ENCODE peak calls at places on chromosomes 7 and 10, in eight cellular contexts. H is left cardiac atrium; D is activated CD4-positive, alpha-beta T cell treated with anti-CD3 and anti-CD28 coated beads, Interleukin-2, amount 10 ng/mL, durations not matched to agents 7 days and 5 days; L is A172; P is BJ; G is GM04504; S is neuronal stem cell; Y is LoVo. A is an unnamed sample.

GRCh38 chr10:58016614-58017013 is 251.1 kb downstream of the IPMK start:
- DNase-seq in H (no peak), D (no peak), L (no peak), P (no peak), G (no peak), S (no peak), Y (no peak), A (no peak)

GRCh38 chr7:139645572-139646523 is 122.4 kb downstream of the CLEC2L start:
- DNase-seq in H (peak), D (peak), L (peak), P (peak), G (peak), S (peak), Y (peak), A (peak)

GRCh38 chr7:37265006-37265405 is 183.7 kb downstream of the ELMO1 start:
- DNase-seq in H (no peak), D (no peak), L (no peak), P (no peak), G (no peak), S (no peak), Y (no peak), A (no peak)

GRCh38 chr7:80593869-80594587 is 44.4 kb upstream of the CD36 start:
- DNase-seq in H (no peak), D (no peak), L (no peak), P (no peak), G (peak), S (no peak), Y (no peak), A (no peak)

GRCh38 chr10:119643306-119644214 is 7.6 kb upstream of the BAG3 start:
- DNase-seq in H (no peak), D (no peak), L (peak), P (no peak), G (no peak), S (no peak), Y (no peak), A (peak)

GRCh38 chr7:105808703-105809590 is 67.5 kb downstream of the ATXN7L1 start:
- DNase-seq in H (no peak), D (peak), L (peak), P (no peak), G (no peak), S (no peak), Y (peak), A (no peak)

GRCh38 chr7:101216001-101216859 is 1.2 kb downstream of the PLOD3 start:
- DNase-seq in H (no peak), D (no peak), L (peak), P (no peak), G (no peak), S (no peak), Y (no peak), A (no peak)

GRCh38 chr10:94003496-94003895 is 9.8 kb downstream of the PLCE1 start:
- DNase-seq in H (no peak), D (no peak), L (no peak), P (no peak), G (no peak), S (no peak), Y (no peak), A (no peak)

GRCh38 chr10:57627642-57628178 is 640.0 kb downstream of the IPMK start:
- DNase-seq in H (no peak), D (no peak), L (no peak), P (no peak), G (no peak), S (no peak), Y (no peak), A (no peak)

GRCh38 chr7:21281193-21281592 is 146.7 kb upstream of the SP4 start:
- DNase-seq in H (no peak), D (no peak), L (no peak), P (no peak), G (no peak), S (no peak), Y (no peak), A (no peak)

GRCh38 chr7:26550492-26550891 is 258.8 kb downstream of the SNX10 start:
- DNase-seq in H (no peak), D (no peak), L (no peak), P (no peak), G (no peak), S (no peak), Y (peak), A (no peak)

GRCh38 chr7:25886387-25887240 is 265.4 kb upstream of the NFE2L3 start:
- DNase-seq in H (no peak), D (no peak), L (no peak), P (no peak), G (no peak), S (no peak), Y (no peak), A (peak)

GRCh38 chr7:81626008-81626407 is 143.8 kb downstream of the HGF start:
- DNase-seq in H (no peak), D (no peak), L (no peak), P (no peak), G (no peak), S (no peak), Y (no peak), A (no peak)

GRCh38 chr7:135743907-135744789 is 4.5 kb downstream of the FAM180A start:
- DNase-seq in H (peak), D (no peak), L (no peak), P (no peak), G (no peak), S (no peak), Y (no peak), A (no peak)

GRCh38 chr10:51302316-51302715 is 228.0 kb downstream of the PRKG1 start:
- DNase-seq in H (no peak), D (no peak), L (no peak), P (no peak), G (no peak), S (no peak), Y (no peak), A (no peak)

GRCh38 chr7:158512042-158512441 is 75.6 kb downstream of the PTPRN2 start:
- DNase-seq in H (no peak), D (no peak), L (no peak), P (no peak), G (no peak), S (no peak), Y (no peak), A (no peak)

GRCh38 chr7:130365093-130365492 is 15.2 kb upstream of the CPA1 start:
- DNase-seq in H (no peak), D (no peak), L (no peak), P (no peak), G (no peak), S (no peak), Y (no peak), A (no peak)

GRCh38 chr7:152910545-152911013 is 151.0 kb downstream of the ACTR3B start:
- DNase-seq in H (no peak), D (no peak), L (no peak), P (no peak), G (no peak), S (no peak), Y (no peak), A (no peak)

GRCh38 chr7:3234851-3235250 is 66.2 kb upstream of the SDK1 start:
- DNase-seq in H (no peak), D (no peak), L (no peak), P (no peak), G (no peak), S (no peak), Y (no peak), A (no peak)

GRCh38 chr10:31804416-31804815 is 124.2 kb downstream of the ARHGAP12 start:
- DNase-seq in H (no peak), D (no peak), L (no peak), P (peak), G (no peak), S (no peak), Y (no peak), A (no peak)

GRCh38 chr10:48940372-48940771 is 732 bp upstream of the LRRC18 start:
- DNase-seq in H (no peak), D (no peak), L (no peak), P (no peak), G (no peak), S (no peak), Y (no peak), A (no peak)

GRCh38 chr10:131785121-131785460 is 115.7 kb upstream of the PPP2R2D start:
- DNase-seq in H (no peak), D (no peak), L (no peak), P (no peak), G (no peak), S (no peak), Y (no peak), A (no peak)

GRCh38 chr7:34949356-34949755 is 87.9 kb downstream of the DPY19L1 start:
- DNase-seq in H (no peak), D (no peak), L (peak), P (no peak), G (peak), S (no peak), Y (no peak), A (no peak)

GRCh38 chr10:6406220-6407033 is 173.6 kb downstream of the PRKCQ start:
- DNase-seq in H (no peak), D (peak), L (peak), P (no peak), G (no peak), S (no peak), Y (peak), A (peak)

GRCh38 chr7:88169717-88170320 is 50.0 kb downstream of the SRI start:
- DNase-seq in H (no peak), D (no peak), L (peak), P (no peak), G (no peak), S (no peak), Y (peak), A (peak)

GRCh38 chr10:116440330-116441030 is 12.8 kb downstream of the PNLIPRP3 start:
- DNase-seq in H (no peak), D (no peak), L (no peak), P (no peak), G (no peak), S (no peak), Y (no peak), A (no peak)

GRCh38 chr10:601356-601963 is 88.0 kb downstream of the DIP2C start:
- DNase-seq in H (no peak), D (no peak), L (no peak), P (no peak), G (no peak), S (no peak), Y (no peak), A (no peak)

GRCh38 chr10:61465807-61466425 is 12.7 kb upstream of the TMEM26 start:
- DNase-seq in H (no peak), D (no peak), L (no peak), P (no peak), G (no peak), S (no peak), Y (no peak), A (peak)

GRCh38 chr7:96612034-96612433 is 97.6 kb downstream of the SEM1 start:
- DNase-seq in H (no peak), D (no peak), L (no peak), P (no peak), G (no peak), S (no peak), Y (no peak), A (no peak)

GRCh38 chr10:944034-944831 is 12.7 kb upstream of the LARP4B start:
- DNase-seq in H (peak), D (peak), L (peak), P (peak), G (peak), S (no peak), Y (peak), A (no peak)

GRCh38 chr7:154874409-154875113 is 128.4 kb downstream of the PAXIP1 start:
- DNase-seq in H (no peak), D (no peak), L (no peak), P (no peak), G (no peak), S (no peak), Y (no peak), A (no peak)

GRCh38 chr7:20318933-20319332 is 11.8 kb upstream of the ITGB8 start:
- DNase-seq in H (no peak), D (no peak), L (no peak), P (no peak), G (no peak), S (no peak), Y (no peak), A (no peak)

GRCh38 chr10:22710139-22710745 is 4.1 kb downstream of the PIP4K2A start:
- DNase-seq in H (no peak), D (no peak), L (no peak), P (no peak), G (no peak), S (no peak), Y (no peak), A (no peak)

GRCh38 chr10:78178940-78179339 is 145.3 kb downstream of the RPS24 start:
- DNase-seq in H (peak), D (no peak), L (peak), P (no peak), G (no peak), S (no peak), Y (no peak), A (no peak)

GRCh38 chr7:131540491-131541162 is 15.8 kb downstream of the PODXL start:
- DNase-seq in H (peak), D (no peak), L (no peak), P (no peak), G (no peak), S (no peak), Y (no peak), A (no peak)

GRCh38 chr7:4931932-4932331 is 27.1 kb downstream of the MMD2 start:
- DNase-seq in H (no peak), D (peak), L (peak), P (no peak), G (no peak), S (no peak), Y (no peak), A (no peak)

GRCh38 chr7:132435016-132435990 is 141.0 kb downstream of the PLXNA4 start:
- DNase-seq in H (no peak), D (no peak), L (no peak), P (no peak), G (no peak), S (no peak), Y (no peak), A (peak)

GRCh38 chr10:78359641-78360091 is 326.0 kb downstream of the RPS24 start:
- DNase-seq in H (no peak), D (no peak), L (no peak), P (no peak), G (no peak), S (no peak), Y (no peak), A (peak)